ENCODE peak calls at places on chromosomes 1 and 21, in four cellular contexts. One of them, this sample, is unnamed.

GRCh38 chr1:200895448-200895799 is 724 bp downstream of the INAVA start:
- DNase-seq in H9: no peak
- DNase-seq in H1: no peak
- DNase-seq in IMR-90: no peak
- DNase-seq in this sample: no peak

GRCh38 chr21:32560896-32561295 is 24.4 kb downstream of the TCP10L start:
- DNase-seq in H1: no peak
- DNase-seq in IMR-90: no peak
- DNase-seq in H9: no peak
- DNase-seq in this sample: no peak

GRCh38 chr1:20250346-20250989 is 40.2 kb upstream of the VWA5B1 start:
- DNase-seq in H1: no peak
- DNase-seq in IMR-90: peak
- DNase-seq in H9: no peak
- DNase-seq in this sample: no peak

GRCh38 chr1:186626533-186626932 is 53.7 kb downstream of the PTGS2 start:
- DNase-seq in H1: no peak
- DNase-seq in IMR-90: no peak
- DNase-seq in H9: no peak
- DNase-seq in this sample: no peak

GRCh38 chr1:109112056-109112651 is 1.8 kb upstream of the ELAPOR1 start:
- DNase-seq in H9: no peak
- DNase-seq in IMR-90: peak
- DNase-seq in H1: no peak
- DNase-seq in this sample: peak

GRCh38 chr1:224528900-224529299 is 87.2 kb upstream of the CNIH3 start:
- DNase-seq in H9: no peak
- DNase-seq in IMR-90: peak
- DNase-seq in H1: no peak
- DNase-seq in this sample: peak

GRCh38 chr1:110425611-110426152 is 18.2 kb upstream of the LAMTOR5 start:
- DNase-seq in H1: no peak
- DNase-seq in IMR-90: no peak
- DNase-seq in H9: no peak
- DNase-seq in this sample: no peak

GRCh38 chr1:245444181-245444580 is 289.4 kb downstream of the KIF26B start:
- DNase-seq in H1: no peak
- DNase-seq in H9: no peak
- DNase-seq in IMR-90: no peak
- DNase-seq in this sample: peak

GRCh38 chr21:38806153-38806941 is 618 bp downstream of the ETS2 start:
- DNase-seq in H1: peak
- DNase-seq in H9: no peak
- DNase-seq in IMR-90: no peak
- DNase-seq in this sample: no peak

GRCh38 chr1:938088-938683 is 14.5 kb downstream of the SAMD11 start:
- DNase-seq in H9: no peak
- DNase-seq in H1: no peak
- DNase-seq in IMR-90: peak
- DNase-seq in this sample: no peak

GRCh38 chr1:225813250-225813964 is 3.5 kb downstream of the EPHX1 start:
- DNase-seq in IMR-90: peak
- DNase-seq in H9: no peak
- DNase-seq in H1: no peak
- DNase-seq in this sample: peak

GRCh38 chr1:67766117-67766978 is 66.9 kb downstream of the GNG12 start:
- DNase-seq in H1: peak
- DNase-seq in H9: no peak
- DNase-seq in IMR-90: peak
- DNase-seq in this sample: peak

GRCh38 chr1:244021427-244021826 is 29.7 kb upstream of the ZBTB18 start:
- DNase-seq in IMR-90: no peak
- DNase-seq in H1: no peak
- DNase-seq in H9: no peak
- DNase-seq in this sample: no peak

DNA sequence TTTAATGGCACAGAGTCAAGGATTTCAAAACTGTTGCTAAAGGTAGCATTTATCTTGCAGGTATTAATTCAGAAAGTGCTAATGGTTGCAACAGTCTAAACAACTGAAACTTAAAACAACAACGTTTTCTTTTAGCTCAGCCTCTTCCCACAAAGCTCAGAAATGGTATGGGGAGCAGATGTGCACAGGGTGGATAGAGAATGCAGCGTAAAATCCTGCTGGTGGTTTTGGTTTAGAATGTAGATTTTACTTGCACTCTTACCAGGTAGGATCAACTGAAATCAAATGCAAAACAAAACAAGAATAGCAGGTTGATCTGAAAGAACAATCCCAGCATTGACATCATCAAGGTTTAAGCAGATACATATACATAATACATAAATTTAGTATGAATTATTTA is 3.8 kb upstream of the LRRC8C start:
- DNase-seq in IMR-90: no peak
- DNase-seq in H9: no peak
- DNase-seq in H1: no peak
- DNase-seq in this sample: no peak
- H3K4me2 ChIP-seq in IMR-90: no peak
- H3K4me2 ChIP-seq in H9: no peak
- H3K4me2 ChIP-seq in H1: no peak
- H3K4me2 ChIP-seq in this sample: no peak

GRCh38 chr1:3803905-3804626 is 7.8 kb upstream of the LRRC47 start:
- DNase-seq in IMR-90: no peak
- DNase-seq in H9: no peak
- DNase-seq in H1: no peak
- DNase-seq in this sample: no peak
- H3K56ac ChIP-seq in IMR-90: no peak
- H3K56ac ChIP-seq in H9: no peak
- H3K56ac ChIP-seq in H1: no peak
- H3K56ac ChIP-seq in this sample: no peak

GRCh38 chr1:30300669-30301068 is 422.7 kb downstream of the MATN1 start:
- DNase-seq in H9: no peak
- DNase-seq in IMR-90: no peak
- DNase-seq in H1: peak
- DNase-seq in this sample: peak
- H3K4me2 ChIP-seq in H9: no peak
- H3K4me2 ChIP-seq in IMR-90: no peak
- H3K4me2 ChIP-seq in H1: no peak
- H3K4me2 ChIP-seq in this sample: peak

DNA sequence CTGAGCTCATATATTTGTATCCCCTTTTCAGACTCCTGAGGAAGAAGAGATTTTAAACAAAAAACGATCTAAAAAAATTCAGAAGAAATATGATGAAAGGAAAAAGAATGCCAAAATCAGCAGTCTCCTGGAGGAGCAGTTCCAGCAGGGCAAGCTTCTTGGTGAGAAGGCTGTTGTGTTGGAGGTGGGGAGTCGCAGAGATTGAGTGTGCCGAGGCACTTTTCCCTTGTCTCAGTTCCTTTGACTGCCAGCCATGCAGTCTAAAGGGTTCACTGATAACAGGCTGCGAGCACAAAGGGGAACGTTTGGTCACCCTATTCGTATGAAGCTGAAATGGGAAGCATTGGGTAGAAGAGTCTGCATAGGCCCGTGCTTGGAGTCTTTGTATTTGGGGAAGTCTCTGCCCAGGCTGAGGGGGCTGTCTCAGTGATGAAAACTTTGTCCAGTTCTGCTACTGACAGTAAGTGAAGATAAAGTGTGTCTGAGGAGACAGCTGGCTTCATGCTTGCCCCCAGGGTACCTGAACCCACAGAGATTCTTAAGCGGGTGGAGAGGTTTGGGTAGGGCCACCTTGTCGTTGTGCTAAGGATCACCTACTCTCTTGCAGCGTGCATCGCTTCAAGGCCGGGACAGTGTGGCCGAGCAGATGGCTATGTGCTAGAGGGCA is 2.8 kb downstream of the RPS8 start:
- DNase-seq in H9: no peak
- DNase-seq in H1: no peak
- DNase-seq in IMR-90: no peak
- DNase-seq in this sample: no peak
- H3K56ac ChIP-seq in H9: no peak
- H3K56ac ChIP-seq in H1: no peak
- H3K56ac ChIP-seq in IMR-90: no peak
- H3K56ac ChIP-seq in this sample: no peak

GRCh38 chr1:206472886-206473285 is 2.6 kb downstream of the IKBKE start:
- DNase-seq in H9: no peak
- DNase-seq in H1: no peak
- DNase-seq in IMR-90: no peak
- DNase-seq in this sample: no peak
- H3K4me2 ChIP-seq in H9: no peak
- H3K4me2 ChIP-seq in H1: peak
- H3K4me2 ChIP-seq in IMR-90: peak
- H3K4me2 ChIP-seq in this sample: no peak

DNA sequence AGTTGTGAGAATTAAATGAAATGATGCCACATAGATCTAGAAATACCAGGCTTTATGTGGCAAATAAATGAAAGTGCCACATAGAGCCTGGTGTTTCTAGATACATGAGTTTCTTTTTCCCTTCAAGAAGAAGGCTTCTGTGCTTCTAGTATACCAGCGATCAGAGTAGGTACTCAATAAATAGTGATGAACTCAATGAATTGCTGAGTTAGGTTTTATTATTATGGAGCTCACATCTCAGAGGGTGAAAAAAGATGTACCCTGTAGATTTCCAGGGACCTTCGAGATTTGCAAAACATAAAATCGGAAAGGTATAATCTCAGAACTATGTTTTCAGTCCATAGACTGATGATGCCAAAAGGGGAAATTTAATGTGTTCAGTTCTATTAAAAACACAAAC is 2.3 kb upstream of the CLSTN1 start:
- DNase-seq in H1: no peak
- DNase-seq in H9: no peak
- DNase-seq in IMR-90: no peak
- DNase-seq in this sample: no peak
- H3K56ac ChIP-seq in H1: no peak
- H3K56ac ChIP-seq in H9: no peak
- H3K56ac ChIP-seq in IMR-90: no peak
- H3K56ac ChIP-seq in this sample: no peak

GRCh38 chr1:219582310-219582709 is 30.6 kb downstream of the ZC3H11B start:
- DNase-seq in IMR-90: peak
- DNase-seq in H1: no peak
- DNase-seq in H9: no peak
- DNase-seq in this sample: no peak
- H3K4me2 ChIP-seq in IMR-90: no peak
- H3K4me2 ChIP-seq in H1: no peak
- H3K4me2 ChIP-seq in H9: no peak
- H3K4me2 ChIP-seq in this sample: no peak

GRCh38 chr1:80099713-80100112 is 1093.2 kb upstream of the ADGRL4 start:
- DNase-seq in H1: no peak
- DNase-seq in IMR-90: no peak
- DNase-seq in H9: no peak
- DNase-seq in this sample: no peak

DNA sequence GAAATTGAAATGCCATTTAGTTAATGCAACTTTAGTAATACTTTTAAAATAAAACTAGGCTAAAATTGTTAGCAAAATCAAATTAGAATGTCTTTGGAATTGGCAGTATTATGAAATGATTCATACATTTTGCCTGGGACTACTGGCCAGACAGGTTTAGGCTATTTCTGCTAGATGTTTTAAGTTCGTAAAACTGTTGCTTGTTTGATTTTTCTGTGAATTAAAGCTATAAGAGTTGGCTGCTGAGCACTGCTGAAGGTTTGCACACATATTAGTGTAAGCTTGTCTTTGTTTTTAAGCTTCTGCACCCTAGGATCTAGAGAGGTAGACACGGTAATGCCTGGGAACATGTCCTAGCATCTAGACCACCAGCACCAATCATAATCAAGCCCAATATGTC is 1094.6 kb upstream of the ADGRL4 start:
- DNase-seq in H9: no peak
- DNase-seq in IMR-90: no peak
- DNase-seq in H1: no peak
- DNase-seq in this sample: no peak
- H3K56ac ChIP-seq in H9: no peak
- H3K56ac ChIP-seq in IMR-90: no peak
- H3K56ac ChIP-seq in H1: no peak
- H3K56ac ChIP-seq in this sample: no peak

DNA sequence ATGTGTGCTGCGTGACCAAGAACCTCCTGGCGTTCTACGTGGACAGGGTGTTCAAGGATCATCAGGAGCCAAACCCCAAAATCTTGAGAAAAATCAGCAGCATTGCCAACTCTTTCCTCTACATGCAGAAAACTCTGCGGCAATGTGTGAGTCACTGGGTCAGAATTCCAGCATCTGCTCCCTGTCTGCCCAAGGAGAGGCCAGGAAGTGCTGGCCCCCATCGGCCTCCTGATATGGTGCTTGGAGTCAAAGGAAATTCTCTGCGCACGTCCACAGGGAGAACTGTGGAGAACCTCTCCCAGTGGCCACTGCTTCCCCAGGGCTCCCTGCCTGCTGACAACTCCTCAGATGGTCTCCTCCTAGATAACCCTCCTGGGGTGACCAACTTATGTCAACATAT is 25.6 kb upstream of the IL20 start:
- DNase-seq in H9: no peak
- DNase-seq in H1: no peak
- DNase-seq in IMR-90: peak
- DNase-seq in this sample: peak
- H3K4me2 ChIP-seq in H9: no peak
- H3K4me2 ChIP-seq in H1: no peak
- H3K4me2 ChIP-seq in IMR-90: no peak
- H3K4me2 ChIP-seq in this sample: no peak